ENCODE peak calls at places on chromosomes 1 and 21, in nine cellular contexts. D is ELR; K is AG08395; P is naive thymus-derived CD8-positive, alpha-beta T cell; E is head of caudate nucleus; X is activated T-helper 1 cell treated with anti-CD3 and anti-CD28 coated beads, Interleukin-2, amount 50 U/mL, for 16 hours; G is AG09309; W is ureter; B is fibroblast of the aortic adventitia. J is an unnamed sample.

GRCh38 chr1:21755067-21755466 is 27.9 kb downstream of the USP48 start:
- DNase-seq in D (no peak), G (no peak), B (no peak), E (no peak), P (no peak), W (no peak), K (no peak), X (no peak), J (no peak)

GRCh38 chr1:14136152-14136763 is 436.3 kb downstream of the PRDM2 start:
- DNase-seq in X (no peak), K (no peak), P (no peak), E (no peak), W (no peak), B (no peak), D (no peak), G (no peak), J (no peak)

GRCh38 chr1:157628773-157629172 is 30.9 kb upstream of the FCRL4 start:
- DNase-seq in G (no peak), X (no peak), K (no peak), E (no peak), D (no peak), B (no peak), P (peak), W (no peak), J (no peak)

GRCh38 chr1:1832151-1832550 is 53.9 kb upstream of the NADK start:
- DNase-seq in D (no peak), E (no peak), W (no peak), G (no peak), B (no peak), P (no peak), K (no peak), X (no peak), J (no peak)

GRCh38 chr21:17387030-17387617 is 125.7 kb upstream of the CXADR start:
- DNase-seq in W (peak), X (no peak), K (peak), B (peak), D (peak), E (peak), G (no peak), P (peak), J (peak)

GRCh38 chr1:152745289-152745704 is 12.5 kb upstream of the KPRP start:
- DNase-seq in E (no peak), P (no peak), W (no peak), K (no peak), G (no peak), B (peak), X (no peak), D (peak), J (no peak)

GRCh38 chr21:42512346-42513034 is 1.2 kb upstream of the SLC37A1 start:
- DNase-seq in P (no peak), X (no peak), W (no peak), E (no peak), D (no peak), B (no peak), G (no peak), K (no peak), J (no peak)

GRCh38 chr1:96979287-96979686 is 257.7 kb downstream of the PTBP2 start:
- DNase-seq in P (no peak), D (no peak), B (no peak), K (no peak), X (no peak), E (no peak), G (no peak), W (no peak), J (no peak)

GRCh38 chr1:10378071-10378841 is 20.6 kb upstream of the PGD start:
- DNase-seq in W (peak), D (peak), G (no peak), E (peak), X (no peak), B (peak), P (no peak), K (no peak), J (no peak)

GRCh38 chr1:5109652-5110051 is 455.2 kb downstream of the AJAP1 start:
- DNase-seq in B (no peak), W (no peak), G (no peak), D (no peak), K (no peak), P (no peak), X (no peak), E (no peak), J (no peak)

GRCh38 chr21:37862536-37862935 is 53.7 kb downstream of the KCNJ6 start:
- DNase-seq in X (no peak), D (peak), W (no peak), E (no peak), G (no peak), B (no peak), P (peak), K (peak), J (peak)

GRCh38 chr1:60753508-60753907 is 328.9 kb upstream of the NFIA start:
- DNase-seq in W (no peak), G (no peak), P (no peak), X (no peak), B (no peak), E (no peak), K (no peak), D (no peak), J (no peak)

GRCh38 chr1:77994117-77994516 is 10.6 kb upstream of the DNAJB4 start:
- DNase-seq in P (no peak), W (no peak), D (no peak), X (no peak), B (no peak), G (no peak), E (no peak), K (no peak), J (no peak)

GRCh38 chr1:156882543-156882942 is 11.0 kb upstream of the PEAR1 start:
- DNase-seq in K (no peak), E (no peak), G (no peak), P (no peak), W (no peak), X (no peak), D (no peak), B (no peak), J (no peak)

GRCh38 chr1:211613108-211613947 is 34.4 kb upstream of the SLC30A1 start:
- DNase-seq in K (peak), B (peak), X (no peak), P (no peak), D (peak), E (peak), G (peak), W (peak), J (no peak)

GRCh38 chr1:234958066-234958701 is 170.5 kb downstream of the TOMM20 start:
- DNase-seq in G (no peak), X (no peak), W (peak), K (no peak), P (no peak), D (no peak), B (no peak), E (no peak), J (no peak)

GRCh38 chr1:29269356-29269755 is 33.0 kb downstream of the PTPRU start:
- DNase-seq in W (no peak), K (no peak), D (no peak), E (peak), X (no peak), G (no peak), P (no peak), B (no peak), J (no peak)

GRCh38 chr1:14334336-14335176 is 263.9 kb upstream of the KAZN start:
- DNase-seq in P (peak), W (no peak), G (no peak), K (no peak), B (peak), X (no peak), D (no peak), E (no peak), J (no peak)

GRCh38 chr1:94004924-94005323 is 95.7 kb upstream of the GCLM start:
- DNase-seq in K (no peak), W (no peak), B (peak), P (no peak), G (no peak), D (peak), E (no peak), X (no peak), J (no peak)